ENCODE peak calls at places on chromosomes 12 and 14, in nine cellular contexts. G is GM10248, W is tibial artery, K is epithelial cell of esophagus, A is AG10803, S is esophagus squamous epithelium, X is GM12865, L is HCT116, B is lower leg skin. E is an unnamed sample.

GRCh38 chr12:119642986-119643385 is 24.9 kb upstream of the PRKAB1 start:
- DNase-seq in G (no peak), W (no peak), K (no peak), A (no peak), S (no peak), X (no peak), L (no peak), B (no peak), E (no peak)

GRCh38 chr12:132462778-132463177 is 27.2 kb upstream of the FBRSL1 start:
- DNase-seq in G (no peak), W (no peak), K (no peak), A (no peak), S (no peak), X (peak), L (no peak), B (no peak), E (no peak)

GRCh38 chr14:32509632-32510187 is 180.6 kb downstream of the AKAP6 start:
- DNase-seq in G (no peak), W (peak), K (peak), A (peak), S (no peak), X (no peak), L (no peak), B (peak), E (no peak)

GRCh38 chr14:77290705-77291104 is 19.7 kb upstream of the NGB start:
- DNase-seq in G (no peak), W (no peak), K (peak), A (no peak), S (no peak), X (no peak), L (no peak), B (no peak), E (no peak)

GRCh38 chr12:42641231-42641630 is 51.7 kb upstream of the PRICKLE1 start:
- DNase-seq in G (no peak), W (no peak), K (no peak), A (no peak), S (no peak), X (no peak), L (no peak), B (no peak), E (no peak)

GRCh38 chr14:64725879-64726584 is 21.8 kb downstream of the PLEKHG3 start:
- DNase-seq in G (no peak), W (no peak), K (no peak), A (no peak), S (no peak), X (no peak), L (no peak), B (no peak), E (no peak)

GRCh38 chr14:38877744-38878388 is 225.2 kb downstream of the SEC23A start:
- DNase-seq in G (no peak), W (no peak), K (no peak), A (no peak), S (no peak), X (no peak), L (no peak), B (no peak), E (no peak)

GRCh38 chr12:104974626-104975290 is 11.4 kb upstream of the NOPCHAP1 start:
- DNase-seq in G (peak), W (no peak), K (peak), A (peak), S (peak), X (peak), L (no peak), B (peak), E (peak)

GRCh38 chr12:69265205-69265604 is 25.8 kb downstream of the CPSF6 start:
- DNase-seq in G (no peak), W (no peak), K (no peak), A (no peak), S (no peak), X (no peak), L (no peak), B (no peak), E (no peak)

GRCh38 chr12:56326533-56326932 is 7.3 kb downstream of the PAN2 start:
- DNase-seq in G (no peak), W (no peak), K (peak), A (no peak), S (no peak), X (no peak), L (no peak), B (no peak), E (no peak)

GRCh38 chr12:17148706-17149105 is 542.7 kb upstream of the LMO3 start:
- DNase-seq in G (no peak), W (no peak), K (no peak), A (no peak), S (no peak), X (no peak), L (no peak), B (no peak), E (no peak)

GRCh38 chr12:2168808-2169207 is 116.0 kb downstream of the CACNA1C start:
- DNase-seq in G (no peak), W (no peak), K (peak), A (no peak), S (no peak), X (no peak), L (peak), B (no peak), E (no peak)

GRCh38 chr14:21069388-21070082 is 569 bp upstream of the ARHGEF40 start:
- DNase-seq in G (no peak), W (no peak), K (no peak), A (peak), S (no peak), X (no peak), L (no peak), B (no peak), E (no peak)

GRCh38 chr14:71113376-71113775 is 206.1 kb downstream of the PCNX1 start:
- DNase-seq in G (no peak), W (no peak), K (peak), A (peak), S (no peak), X (no peak), L (no peak), B (no peak), E (no peak)

GRCh38 chr14:43539210-43539609 is 967.9 kb downstream of the FSCB start:
- DNase-seq in G (no peak), W (no peak), K (peak), A (no peak), S (no peak), X (no peak), L (peak), B (peak), E (no peak)

GRCh38 chr12:15933751-15934150 is 22.6 kb downstream of the DERA start:
- DNase-seq in G (no peak), W (no peak), K (no peak), A (peak), S (no peak), X (no peak), L (no peak), B (no peak), E (no peak)

GRCh38 chr14:42111355-42111754 is 504.7 kb downstream of the LRFN5 start:
- DNase-seq in G (no peak), W (no peak), K (peak), A (no peak), S (no peak), X (no peak), L (no peak), B (no peak), E (no peak)

GRCh38 chr14:78324353-78324752 is 154.2 kb downstream of the NRXN3 start:
- DNase-seq in G (no peak), W (no peak), K (no peak), A (no peak), S (no peak), X (no peak), L (no peak), B (no peak), E (no peak)

GRCh38 chr12:52828156-52829090 is 5.7 kb downstream of the KRT79 start:
- DNase-seq in G (no peak), W (no peak), K (no peak), A (peak), S (no peak), X (no peak), L (no peak), B (no peak), E (no peak)

GRCh38 chr14:105492051-105492965 is 1.3 kb downstream of the TEDC1 start:
- DNase-seq in G (no peak), W (peak), K (no peak), A (no peak), S (no peak), X (no peak), L (no peak), B (peak), E (no peak)

GRCh38 chr12:75503866-75504265 is 7.5 kb downstream of the KRR1 start:
- DNase-seq in G (no peak), W (no peak), K (no peak), A (no peak), S (no peak), X (no peak), L (no peak), B (no peak), E (no peak)

GRCh38 chr14:36339817-36340216 is 19.4 kb upstream of the MBIP start:
- DNase-seq in G (no peak), W (no peak), K (no peak), A (no peak), S (no peak), X (no peak), L (no peak), B (no peak), E (no peak)

GRCh38 chr12:7645395-7646177 is 20.1 kb downstream of the APOBEC1 start:
- DNase-seq in G (peak), W (no peak), K (peak), A (peak), S (no peak), X (peak), L (peak), B (no peak), E (no peak)

GRCh38 chr12:6724409-6724797 is 557 bp downstream of the COPS7A start:
- DNase-seq in G (peak), W (no peak), K (no peak), A (no peak), S (no peak), X (peak), L (no peak), B (peak), E (peak)

GRCh38 chr12:133010657-133011297 is 24.6 kb downstream of the ZNF26 start:
- DNase-seq in G (no peak), W (no peak), K (no peak), A (no peak), S (no peak), X (no peak), L (no peak), B (no peak), E (no peak)

GRCh38 chr12:120573560-120573959 is 7.6 kb downstream of the POP5 start:
- DNase-seq in G (no peak), W (no peak), K (no peak), A (no peak), S (no peak), X (no peak), L (no peak), B (no peak), E (no peak)

GRCh38 chr14:65301862-65302539 is 110.5 kb upstream of the FUT8 start:
- DNase-seq in G (no peak), W (no peak), K (no peak), A (no peak), S (no peak), X (peak), L (no peak), B (no peak), E (no peak)

GRCh38 chr12:103680591-103681065 is 93.6 kb downstream of the STAB2 start:
- DNase-seq in G (no peak), W (no peak), K (peak), A (no peak), S (no peak), X (no peak), L (no peak), B (no peak), E (no peak)

GRCh38 chr12:6229224-6229748 is 29.1 kb downstream of the CD9 start:
- DNase-seq in G (no peak), W (peak), K (peak), A (no peak), S (no peak), X (no peak), L (no peak), B (peak), E (no peak)

GRCh38 chr12:70671698-70672097 is 34.5 kb upstream of the PTPRB start:
- DNase-seq in G (no peak), W (no peak), K (no peak), A (no peak), S (no peak), X (no peak), L (no peak), B (no peak), E (no peak)
- TF ChIP-seq CTCF in G (no peak), W (no peak), K (no peak), A (no peak), S (no peak), X (no peak), L (no peak), B (no peak), E (no peak)

GRCh38 chr12:80320121-80320678 is 123.8 kb upstream of the PTPRQ start:
- DNase-seq in G (no peak), W (no peak), K (no peak), A (no peak), S (no peak), X (no peak), L (no peak), B (no peak), E (no peak)

GRCh38 chr12:80316141-80316700 is 127.8 kb upstream of the PTPRQ start:
- DNase-seq in G (no peak), W (no peak), K (peak), A (no peak), S (no peak), X (no peak), L (no peak), B (no peak), E (no peak)

GRCh38 chr12:80317899-80318298 is 126.1 kb upstream of the PTPRQ start:
- DNase-seq in G (no peak), W (no peak), K (no peak), A (no peak), S (no peak), X (no peak), L (no peak), B (no peak), E (no peak)

GRCh38 chr12:80313184-80313583 is 130.9 kb upstream of the PTPRQ start:
- DNase-seq in G (no peak), W (no peak), K (no peak), A (no peak), S (no peak), X (no peak), L (no peak), B (no peak), E (no peak)

GRCh38 chr12:80314741-80315140 is 129.3 kb upstream of the PTPRQ start:
- DNase-seq in G (no peak), W (no peak), K (no peak), A (peak), S (no peak), X (no peak), L (no peak), B (no peak), E (no peak)
- TF ChIP-seq CTCF in G (no peak), W (no peak), K (no peak), A (no peak), S (no peak), X (no peak), L (no peak), B (no peak), E (no peak)

GRCh38 chr12:116009805-116010204 is 267.7 kb downstream of the MED13L start:
- DNase-seq in G (no peak), W (no peak), K (peak), A (no peak), S (no peak), X (no peak), L (no peak), B (no peak), E (no peak)
- TF ChIP-seq CTCF in G (no peak), W (peak), K (peak), A (peak), S (no peak), X (peak), L (peak), B (no peak), E (peak)

DNA sequence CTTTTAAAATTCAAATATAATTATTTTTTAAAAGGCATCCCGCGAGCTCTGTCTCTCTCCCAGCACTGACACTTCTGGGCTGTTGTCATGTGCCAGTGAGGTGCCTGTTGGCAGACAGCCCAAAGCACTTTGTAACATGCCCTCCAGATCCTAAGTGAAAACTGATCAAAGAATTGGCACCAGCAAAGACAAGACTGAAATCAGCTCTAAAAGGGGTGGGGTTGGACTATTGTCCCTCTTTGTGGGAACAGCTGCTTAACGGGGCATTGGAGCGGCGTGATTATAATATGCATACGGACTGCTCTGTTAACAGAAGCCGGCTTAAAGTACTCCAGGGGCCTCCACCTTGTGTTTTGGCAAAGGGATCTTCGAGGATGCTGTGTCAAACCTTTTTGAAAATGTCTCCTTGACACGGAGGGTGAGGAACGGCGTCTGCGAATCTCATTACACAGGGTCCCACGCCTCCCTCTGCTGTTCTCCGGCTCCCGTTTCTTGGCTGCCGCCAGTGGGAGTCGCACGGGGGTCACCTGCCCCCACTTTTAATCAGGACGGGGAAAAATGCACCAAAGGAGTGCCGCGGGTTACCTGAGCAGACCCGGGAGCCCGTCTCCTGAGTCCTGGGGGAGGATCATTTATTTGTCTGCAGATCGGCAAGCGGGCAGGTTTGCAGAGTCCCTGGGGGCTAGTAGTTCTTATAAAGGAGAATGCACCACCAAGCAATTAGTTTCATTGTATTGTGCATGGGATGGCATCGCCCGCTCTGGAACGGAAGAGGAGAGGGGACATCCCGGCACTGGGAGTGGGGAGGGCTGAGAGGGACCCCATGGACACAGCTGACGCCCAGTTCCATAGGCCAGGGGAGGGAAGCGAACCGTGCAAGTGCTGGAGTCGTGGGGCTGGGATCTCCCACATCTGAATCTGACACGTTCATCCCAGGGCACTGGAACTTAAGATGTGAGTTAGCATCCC is 44.3 kb downstream of the SPRING1 start:
- DNase-seq in G (peak), W (no peak), K (peak), A (no peak), S (no peak), X (no peak), L (no peak), B (no peak), E (no peak)
- TF ChIP-seq CTCF in G (peak), W (no peak), K (no peak), A (no peak), S (no peak), X (no peak), L (no peak), B (no peak), E (no peak)